ENCODE peak calls at places on chromosomes 16 and 17, in ten cellular contexts. One of them, this sample, is unnamed.

GRCh38 chr16:24851700-24852099 is 5.9 kb downstream of the SLC5A11 start:
- DNase-seq in GM06990: no peak
- DNase-seq in upper lobe of left lung: no peak
- DNase-seq in breast epithelium: no peak
- DNase-seq in CD4-positive, alpha-beta T cell: no peak
- DNase-seq in adrenal gland: no peak
- DNase-seq in GM20000: no peak
- DNase-seq in fibroblast of lung: no peak
- DNase-seq in heart right ventricle: no peak
- DNase-seq in Calu3: peak; percentile 37
- DNase-seq in this sample: no peak

GRCh38 chr17:73308017-73308823 is 3.6 kb downstream of the CDC42EP4 start:
- DNase-seq in GM06990: no peak
- DNase-seq in upper lobe of left lung: no peak
- DNase-seq in breast epithelium: peak; percentile 96
- DNase-seq in CD4-positive, alpha-beta T cell: no peak
- DNase-seq in adrenal gland: peak; percentile 98
- DNase-seq in GM20000: no peak
- DNase-seq in fibroblast of lung: peak; percentile 95
- DNase-seq in heart right ventricle: peak; percentile 79
- DNase-seq in Calu3: peak; percentile 92
- DNase-seq in this sample: no peak

GRCh38 chr17:73610331-73610911 is 33.8 kb downstream of the SDK2 start:
- DNase-seq in GM06990: no peak
- DNase-seq in upper lobe of left lung: no peak
- DNase-seq in breast epithelium: no peak
- DNase-seq in CD4-positive, alpha-beta T cell: no peak
- DNase-seq in adrenal gland: no peak
- DNase-seq in GM20000: no peak
- DNase-seq in fibroblast of lung: no peak
- DNase-seq in heart right ventricle: no peak
- DNase-seq in Calu3: no peak
- DNase-seq in this sample: no peak

GRCh38 chr17:17032131-17032692 is 10.0 kb upstream of the MPRIP start:
- DNase-seq in GM06990: no peak
- DNase-seq in upper lobe of left lung: peak; percentile 88
- DNase-seq in breast epithelium: peak; percentile 38
- DNase-seq in CD4-positive, alpha-beta T cell: no peak
- DNase-seq in adrenal gland: peak; percentile 38
- DNase-seq in GM20000: no peak
- DNase-seq in fibroblast of lung: peak; percentile 58
- DNase-seq in heart right ventricle: peak; percentile 73
- DNase-seq in Calu3: peak; percentile 73
- DNase-seq in this sample: no peak

GRCh38 chr17:81277421-81277820 is 17.7 kb downstream of the SLC38A10 start:
- DNase-seq in GM06990: no peak
- DNase-seq in upper lobe of left lung: peak; percentile 90
- DNase-seq in breast epithelium: no peak
- DNase-seq in CD4-positive, alpha-beta T cell: no peak
- DNase-seq in adrenal gland: no peak
- DNase-seq in GM20000: no peak
- DNase-seq in fibroblast of lung: peak; percentile 74
- DNase-seq in heart right ventricle: peak; percentile 57
- DNase-seq in Calu3: no peak
- DNase-seq in this sample: no peak

GRCh38 chr17:79936661-79937434 is 97.6 kb upstream of the CBX4 start:
- DNase-seq in GM06990: no peak
- DNase-seq in upper lobe of left lung: peak; percentile 29
- DNase-seq in breast epithelium: no peak
- DNase-seq in CD4-positive, alpha-beta T cell: no peak
- DNase-seq in adrenal gland: no peak
- DNase-seq in GM20000: no peak
- DNase-seq in fibroblast of lung: no peak
- DNase-seq in heart right ventricle: peak; percentile 15
- DNase-seq in Calu3: no peak
- DNase-seq in this sample: no peak

GRCh38 chr17:55513885-55514590 is 2.8 kb upstream of the SMIM36 start:
- DNase-seq in GM06990: peak; percentile 35
- DNase-seq in upper lobe of left lung: no peak
- DNase-seq in breast epithelium: peak; percentile 54
- DNase-seq in CD4-positive, alpha-beta T cell: peak; percentile 36
- DNase-seq in adrenal gland: peak; percentile 81
- DNase-seq in GM20000: peak; percentile 63
- DNase-seq in fibroblast of lung: peak; percentile 76
- DNase-seq in heart right ventricle: no peak
- DNase-seq in Calu3: peak; percentile 68
- DNase-seq in this sample: peak; percentile 58

GRCh38 chr17:36674278-36674650 is 72.9 kb downstream of the MRM1 start:
- DNase-seq in GM06990: no peak
- DNase-seq in upper lobe of left lung: no peak
- DNase-seq in breast epithelium: no peak
- DNase-seq in CD4-positive, alpha-beta T cell: peak; percentile 35
- DNase-seq in adrenal gland: no peak
- DNase-seq in GM20000: no peak
- DNase-seq in fibroblast of lung: no peak
- DNase-seq in heart right ventricle: no peak
- DNase-seq in Calu3: no peak
- DNase-seq in this sample: no peak

GRCh38 chr17:49557204-49558024 is 18.3 kb upstream of the NXPH3 start:
- DNase-seq in GM06990: no peak
- DNase-seq in upper lobe of left lung: no peak
- DNase-seq in breast epithelium: no peak
- DNase-seq in CD4-positive, alpha-beta T cell: no peak
- DNase-seq in adrenal gland: no peak
- DNase-seq in GM20000: peak; percentile 63
- DNase-seq in fibroblast of lung: peak; percentile 56
- DNase-seq in heart right ventricle: no peak
- DNase-seq in Calu3: peak; percentile 73
- DNase-seq in this sample: peak; percentile 64

GRCh38 chr16:89687092-89687940 is 827 bp downstream of the CDK10 start:
- DNase-seq in GM06990: no peak
- DNase-seq in upper lobe of left lung: no peak
- DNase-seq in breast epithelium: no peak
- DNase-seq in CD4-positive, alpha-beta T cell: no peak
- DNase-seq in adrenal gland: no peak
- DNase-seq in GM20000: peak; percentile 82
- DNase-seq in fibroblast of lung: peak; percentile 34
- DNase-seq in heart right ventricle: no peak
- DNase-seq in Calu3: peak; percentile 85
- DNase-seq in this sample: peak; percentile 66

GRCh38 chr17:323181-323580 is 29.4 kb downstream of the RPH3AL start:
- DNase-seq in GM06990: no peak
- DNase-seq in upper lobe of left lung: no peak
- DNase-seq in breast epithelium: no peak
- DNase-seq in CD4-positive, alpha-beta T cell: no peak
- DNase-seq in adrenal gland: no peak
- DNase-seq in GM20000: no peak
- DNase-seq in fibroblast of lung: no peak
- DNase-seq in heart right ventricle: no peak
- DNase-seq in Calu3: no peak
- DNase-seq in this sample: no peak

GRCh38 chr17:64343833-64344637 is 46.6 kb downstream of the PECAM1 start:
- DNase-seq in GM06990: no peak
- DNase-seq in upper lobe of left lung: peak; percentile 43
- DNase-seq in breast epithelium: peak; percentile 67
- DNase-seq in CD4-positive, alpha-beta T cell: peak; percentile 26
- DNase-seq in adrenal gland: peak; percentile 79
- DNase-seq in GM20000: no peak
- DNase-seq in fibroblast of lung: peak; percentile 91
- DNase-seq in heart right ventricle: peak; percentile 81
- DNase-seq in Calu3: peak; percentile 76
- DNase-seq in this sample: peak; percentile 46

DNA sequence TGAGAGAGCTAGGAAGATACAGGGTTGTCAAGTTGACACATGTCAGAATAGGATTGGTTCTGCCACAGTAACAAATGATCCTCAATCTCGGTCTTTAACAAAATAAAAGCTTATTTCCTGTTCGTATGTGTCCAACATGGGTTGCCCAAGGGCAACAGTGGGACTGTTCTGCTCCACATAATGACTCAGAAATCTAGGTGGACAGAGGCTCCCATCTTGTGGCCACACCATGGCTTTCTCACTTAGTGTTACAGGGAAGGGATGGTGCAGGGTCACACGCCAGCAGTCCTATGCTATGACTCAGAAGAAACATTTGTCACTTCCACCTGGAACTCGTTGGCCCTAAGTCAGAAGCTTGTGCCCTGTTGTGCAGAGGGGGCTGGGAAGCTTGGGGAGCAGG is 364.9 kb downstream of the SNX29 start:
- DNase-seq in GM06990: no peak
- DNase-seq in upper lobe of left lung: no peak
- DNase-seq in breast epithelium: no peak
- DNase-seq in CD4-positive, alpha-beta T cell: no peak
- DNase-seq in adrenal gland: no peak
- DNase-seq in GM20000: no peak
- DNase-seq in fibroblast of lung: peak; percentile 12
- DNase-seq in heart right ventricle: no peak
- DNase-seq in Calu3: peak; percentile 56
- DNase-seq in this sample: no peak
- TF ChIP-seq CTCF in GM06990: no peak
- TF ChIP-seq CTCF in upper lobe of left lung: no peak
- TF ChIP-seq CTCF in breast epithelium: no peak
- TF ChIP-seq CTCF in CD4-positive, alpha-beta T cell: no peak
- TF ChIP-seq CTCF in adrenal gland: no peak
- TF ChIP-seq CTCF in GM20000: no peak
- TF ChIP-seq CTCF in fibroblast of lung: no peak
- TF ChIP-seq CTCF in heart right ventricle: no peak
- TF ChIP-seq CTCF in Calu3: no peak
- TF ChIP-seq CTCF in this sample: no peak

GRCh38 chr16:65178151-65178550 is 56.3 kb upstream of the CDH11 start:
- DNase-seq in GM06990: no peak
- DNase-seq in upper lobe of left lung: no peak
- DNase-seq in breast epithelium: no peak
- DNase-seq in CD4-positive, alpha-beta T cell: no peak
- DNase-seq in adrenal gland: no peak
- DNase-seq in GM20000: no peak
- DNase-seq in fibroblast of lung: peak; percentile 9
- DNase-seq in heart right ventricle: no peak
- DNase-seq in Calu3: no peak
- DNase-seq in this sample: no peak

GRCh38 chr16:65176603-65177002 is 54.7 kb upstream of the CDH11 start:
- DNase-seq in GM06990: no peak
- DNase-seq in upper lobe of left lung: no peak
- DNase-seq in breast epithelium: no peak
- DNase-seq in CD4-positive, alpha-beta T cell: no peak
- DNase-seq in adrenal gland: peak; percentile 30
- DNase-seq in GM20000: no peak
- DNase-seq in fibroblast of lung: peak; percentile 84
- DNase-seq in heart right ventricle: peak; percentile 38
- DNase-seq in Calu3: no peak
- DNase-seq in this sample: no peak

GRCh38 chr16:65185379-65185778 is 63.5 kb upstream of the CDH11 start:
- DNase-seq in GM06990: no peak
- DNase-seq in upper lobe of left lung: no peak
- DNase-seq in breast epithelium: no peak
- DNase-seq in CD4-positive, alpha-beta T cell: no peak
- DNase-seq in adrenal gland: no peak
- DNase-seq in GM20000: no peak
- DNase-seq in fibroblast of lung: no peak
- DNase-seq in heart right ventricle: no peak
- DNase-seq in Calu3: no peak
- DNase-seq in this sample: no peak

GRCh38 chr16:65180986-65181710 is 59.3 kb upstream of the CDH11 start:
- DNase-seq in GM06990: no peak
- DNase-seq in upper lobe of left lung: no peak
- DNase-seq in breast epithelium: no peak
- DNase-seq in CD4-positive, alpha-beta T cell: no peak
- DNase-seq in adrenal gland: no peak
- DNase-seq in GM20000: no peak
- DNase-seq in fibroblast of lung: peak; percentile 50
- DNase-seq in heart right ventricle: no peak
- DNase-seq in Calu3: no peak
- DNase-seq in this sample: no peak
- TF ChIP-seq CTCF in GM06990: no peak
- TF ChIP-seq CTCF in upper lobe of left lung: no peak
- TF ChIP-seq CTCF in breast epithelium: no peak
- TF ChIP-seq CTCF in CD4-positive, alpha-beta T cell: no peak
- TF ChIP-seq CTCF in adrenal gland: no peak
- TF ChIP-seq CTCF in GM20000: no peak
- TF ChIP-seq CTCF in fibroblast of lung: no peak
- TF ChIP-seq CTCF in heart right ventricle: no peak
- TF ChIP-seq CTCF in Calu3: no peak
- TF ChIP-seq CTCF in this sample: no peak

DNA sequence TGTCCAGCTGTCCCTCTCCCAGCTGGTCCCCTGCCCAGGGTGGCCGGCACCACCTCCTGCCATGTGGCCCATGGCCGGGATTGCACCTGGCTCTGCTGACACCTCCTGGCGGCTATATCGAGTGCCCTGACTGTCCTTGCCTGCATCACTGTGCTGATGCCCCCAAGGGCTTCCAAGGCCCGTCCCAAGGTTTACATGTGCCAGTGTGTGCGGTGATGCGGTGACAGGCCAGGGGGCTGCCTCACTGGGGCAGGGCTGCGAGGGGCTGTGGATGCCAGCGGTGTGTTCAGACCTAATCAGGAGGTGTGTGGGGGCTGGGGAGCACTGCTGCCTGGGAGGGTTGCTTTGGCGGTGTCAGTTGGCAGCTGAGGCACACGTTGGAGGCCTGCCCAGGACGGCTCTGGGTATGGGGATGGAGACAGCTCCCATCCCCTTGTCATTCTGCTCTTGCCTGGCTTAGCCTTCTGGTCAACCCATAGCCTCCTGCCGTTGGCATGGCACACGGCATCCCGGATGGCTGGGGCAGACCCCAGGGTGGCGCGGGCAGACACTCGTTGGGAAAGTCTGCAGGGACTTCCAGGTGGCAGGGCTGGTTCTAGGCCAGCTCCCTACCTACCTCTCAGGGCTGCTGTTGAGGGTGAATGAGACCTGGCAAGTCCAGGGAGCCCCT is 5.5 kb downstream of the MAP2K3 start:
- DNase-seq in GM06990: no peak
- DNase-seq in upper lobe of left lung: no peak
- DNase-seq in breast epithelium: no peak
- DNase-seq in CD4-positive, alpha-beta T cell: no peak
- DNase-seq in adrenal gland: peak; percentile 69
- DNase-seq in GM20000: no peak
- DNase-seq in fibroblast of lung: no peak
- DNase-seq in heart right ventricle: peak; percentile 83
- DNase-seq in Calu3: no peak
- DNase-seq in this sample: no peak
- TF ChIP-seq CTCF in GM06990: no peak
- TF ChIP-seq CTCF in upper lobe of left lung: no peak
- TF ChIP-seq CTCF in breast epithelium: no peak
- TF ChIP-seq CTCF in CD4-positive, alpha-beta T cell: no peak
- TF ChIP-seq CTCF in adrenal gland: no peak
- TF ChIP-seq CTCF in GM20000: no peak
- TF ChIP-seq CTCF in fibroblast of lung: no peak
- TF ChIP-seq CTCF in heart right ventricle: peak; percentile 12
- TF ChIP-seq CTCF in Calu3: no peak
- TF ChIP-seq CTCF in this sample: no peak

DNA sequence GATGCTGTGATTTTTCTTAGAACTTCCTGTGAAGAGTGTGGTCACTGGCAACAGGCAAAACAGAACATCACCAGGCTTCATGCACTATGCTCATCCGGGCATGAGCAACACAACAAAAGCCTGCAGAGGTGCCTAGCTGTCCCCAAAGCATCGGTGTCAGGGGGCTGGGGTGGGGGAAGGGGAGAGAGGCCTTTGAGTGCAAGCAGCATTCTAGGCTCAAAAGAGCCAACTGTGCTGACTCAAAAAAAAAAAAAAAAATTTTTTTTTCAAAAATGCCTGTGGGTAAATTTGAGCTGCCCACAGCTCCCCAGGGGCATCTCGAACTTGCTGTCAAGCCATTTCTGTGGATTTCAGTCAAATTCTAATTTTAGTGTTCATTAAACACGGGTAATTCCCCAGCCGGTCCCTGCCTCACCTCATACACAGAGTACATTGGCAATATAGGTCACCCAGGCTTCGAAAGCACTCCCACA is 194.6 kb upstream of the DYNLRB2 start:
- DNase-seq in GM06990: peak; percentile 54
- DNase-seq in upper lobe of left lung: no peak
- DNase-seq in breast epithelium: no peak
- DNase-seq in CD4-positive, alpha-beta T cell: no peak
- DNase-seq in adrenal gland: no peak
- DNase-seq in GM20000: no peak
- DNase-seq in fibroblast of lung: no peak
- DNase-seq in heart right ventricle: no peak
- DNase-seq in Calu3: no peak
- DNase-seq in this sample: no peak
- TF ChIP-seq CTCF in GM06990: no peak
- TF ChIP-seq CTCF in upper lobe of left lung: no peak
- TF ChIP-seq CTCF in breast epithelium: no peak
- TF ChIP-seq CTCF in CD4-positive, alpha-beta T cell: no peak
- TF ChIP-seq CTCF in adrenal gland: no peak
- TF ChIP-seq CTCF in GM20000: no peak
- TF ChIP-seq CTCF in fibroblast of lung: no peak
- TF ChIP-seq CTCF in heart right ventricle: no peak
- TF ChIP-seq CTCF in Calu3: no peak
- TF ChIP-seq CTCF in this sample: no peak